ENCODE peak calls at places on chromosome 4, in seven cellular contexts. O is fibroblast of mammary gland, I is HCT116, S is testis, R is fibroblast of villous mesenchyme, P is GM13976, U is WERI-Rb-1. H is an unnamed sample.

GRCh38 chr4:121428721-121429120 is 47.9 kb upstream of the QRFPR start:
- DNase-seq in I (no peak), U (no peak), S (no peak), R (peak), P (no peak), O (peak), H (no peak)

GRCh38 chr4:7499661-7500060 is 64.9 kb upstream of the PSAPL1 start:
- DNase-seq in I (no peak), U (no peak), R (no peak), O (no peak), S (no peak), P (no peak), H (no peak)

GRCh38 chr4:54971474-54971950 is 153.9 kb downstream of the KDR start:
- DNase-seq in R (peak), O (peak), U (no peak), I (peak), S (peak), P (peak), H (peak)

GRCh38 chr4:14853186-14853946 is 148.9 kb upstream of the CPEB2 start:
- DNase-seq in P (no peak), I (no peak), R (peak), S (no peak), O (peak), U (no peak), H (peak)

GRCh38 chr4:52646096-52646495 is 13.0 kb downstream of the USP46 start:
- DNase-seq in S (no peak), R (peak), O (no peak), U (no peak), I (no peak), P (no peak), H (no peak)

GRCh38 chr4:139676913-139677585 is 11.4 kb downstream of the MGST2 start:
- DNase-seq in U (no peak), P (no peak), I (no peak), O (no peak), R (no peak), S (no peak), H (no peak)

GRCh38 chr4:159483110-159483509 is 380.2 kb downstream of the RAPGEF2 start:
- DNase-seq in R (no peak), O (no peak), I (no peak), S (no peak), U (no peak), P (no peak), H (no peak)

GRCh38 chr4:111681751-111682150 is 463.5 kb upstream of the FAM241A start:
- DNase-seq in O (no peak), P (no peak), R (no peak), U (no peak), I (no peak), S (no peak), H (no peak)

GRCh38 chr4:48388504-48389154 is 47.3 kb downstream of the SLAIN2 start:
- DNase-seq in I (no peak), U (no peak), S (no peak), P (no peak), O (peak), R (peak), H (peak)

GRCh38 chr4:148693913-148694649 is 251.9 kb upstream of the NR3C2 start:
- DNase-seq in O (no peak), R (no peak), P (no peak), S (no peak), U (no peak), I (no peak), H (no peak)

GRCh38 chr4:137408527-137409177 is 123.6 kb downstream of the PCDH18 start:
- DNase-seq in U (no peak), S (no peak), O (no peak), I (no peak), R (no peak), P (no peak), H (no peak)

GRCh38 chr4:83320548-83320947 is 14.1 kb downstream of the HPSE start:
- DNase-seq in U (no peak), I (no peak), S (peak), O (peak), R (no peak), P (no peak), H (peak)

GRCh38 chr4:3514806-3515421 is 17.3 kb downstream of the LRPAP1 start:
- DNase-seq in U (peak), R (no peak), O (no peak), P (no peak), I (no peak), S (no peak), H (no peak)
- TF ChIP-seq CTCF in U (peak), R (peak), O (no peak), P (no peak), I (peak), S (no peak), H (peak)

GRCh38 chr4:26028793-26029511 is 114.9 kb downstream of the SMIM20 start:
- DNase-seq in S (peak), I (no peak), O (peak), U (peak), R (peak), P (peak), H (peak)
- TF ChIP-seq CTCF in S (no peak), I (peak), O (peak), U (peak), R (peak), P (peak), H (peak)

GRCh38 chr4:156144961-156145360 is 191.3 kb upstream of the CTSO start:
- DNase-seq in O (no peak), U (no peak), R (no peak), S (no peak), I (no peak), P (no peak), H (no peak)

DNA sequence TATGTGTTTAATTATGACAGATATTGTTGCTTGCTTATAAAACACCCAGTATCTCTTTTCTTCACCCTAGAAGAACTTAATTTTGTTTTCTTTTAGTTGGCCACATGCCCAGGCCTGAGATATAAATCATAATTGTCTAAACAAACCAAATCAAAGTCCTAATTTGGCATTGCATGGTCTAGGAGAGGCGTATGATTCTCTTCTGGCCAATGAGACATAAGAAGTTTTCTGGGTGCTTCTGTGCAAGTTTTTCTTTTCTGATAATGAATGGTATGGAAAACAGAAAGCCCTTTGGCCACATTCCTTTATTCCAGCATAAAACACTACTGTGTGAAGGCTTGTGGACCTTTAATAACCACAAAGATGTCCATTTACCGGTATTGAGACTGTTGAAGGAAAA is 192.9 kb upstream of the CTSO start:
- DNase-seq in U (no peak), P (no peak), R (peak), I (no peak), O (no peak), S (no peak), H (no peak)
- TF ChIP-seq CTCF in U (no peak), P (no peak), R (no peak), I (no peak), O (no peak), S (no peak), H (no peak)

GRCh38 chr4:184957451-184958115 is 60.7 kb upstream of the HELT start:
- DNase-seq in U (no peak), O (no peak), I (no peak), P (no peak), S (no peak), R (no peak), H (no peak)
- TF ChIP-seq CTCF in U (no peak), O (no peak), I (no peak), P (no peak), S (no peak), R (no peak), H (no peak)

GRCh38 chr4:176150283-176150682 is 45.1 kb downstream of the SPATA4 start:
- DNase-seq in U (no peak), P (no peak), O (peak), I (peak), R (peak), S (no peak), H (peak)
- TF ChIP-seq CTCF in U (no peak), P (no peak), O (peak), I (peak), R (peak), S (no peak), H (peak)

DNA sequence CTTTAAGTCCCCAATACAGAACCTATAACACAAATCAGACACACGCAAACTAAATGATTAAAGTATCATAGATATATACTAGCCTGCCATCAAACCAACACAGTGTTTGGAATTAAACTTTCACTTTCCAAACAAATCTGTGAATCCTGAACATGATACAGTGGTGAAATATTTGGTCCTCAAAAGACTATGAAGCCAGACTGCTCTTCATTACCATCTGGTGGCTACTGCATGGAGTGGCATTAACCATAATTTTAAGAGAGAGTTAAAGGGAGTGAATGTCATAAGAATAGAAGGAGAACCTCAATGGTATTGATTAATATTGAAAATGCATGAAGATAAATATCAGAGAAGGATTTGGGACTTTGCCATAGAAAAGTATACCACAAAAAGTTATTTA is 9.2 kb upstream of the GABRA4 start:
- DNase-seq in P (no peak), U (no peak), O (peak), S (no peak), R (no peak), I (no peak), H (no peak)
- TF ChIP-seq CTCF in P (peak), U (no peak), O (peak), S (no peak), R (peak), I (peak), H (no peak)

H was measured in AG10803.